ENCODE peak calls at places on chromosomes 3 and 15, in five cellular contexts. L is NCI-H226; V is substantia nigra; N is stimulated activated CD8-positive, alpha-beta memory T cell treated with anti-CD3 and anti-CD28 coated beads, Interleukin-7, amount 100 ng/mL, for 1 hour; R is activated CD4-positive, alpha-beta T cell treated with anti-CD3 and anti-CD28 coated beads, Interleukin-2, amount 50 U/mL, for 48 hours. T is an unnamed sample.

GRCh38 chr3:100425321-100425720 is 24.0 kb downstream of the LNP1 start:
- DNase-seq in V (no peak), R (no peak), N (no peak), L (peak), T (no peak)

GRCh38 chr3:57952651-57953050 is 55.6 kb upstream of the FLNB start:
- DNase-seq in V (no peak), N (no peak), L (no peak), R (no peak), T (no peak)

GRCh38 chr15:90481023-90481422 is 48.7 kb upstream of the CRTC3 start:
- DNase-seq in L (no peak), N (no peak), R (peak), V (no peak), T (no peak)

GRCh38 chr3:156307704-156308103 is 187.3 kb downstream of the KCNAB1 start:
- DNase-seq in N (no peak), R (no peak), L (peak), V (no peak), T (no peak)

GRCh38 chr3:71187715-71188114 is 395.8 kb downstream of the FOXP1 start:
- DNase-seq in V (no peak), R (no peak), L (no peak), N (no peak), T (no peak)

GRCh38 chr3:159882784-159883779 is 105.6 kb upstream of the IL12A start:
- DNase-seq in R (no peak), N (no peak), V (peak), L (no peak), T (no peak)

GRCh38 chr3:122793568-122794416 is at the start of gene HSPBAP1:
- DNase-seq in N (peak), R (peak), L (peak), V (no peak), T (peak)

GRCh38 chr3:184636774-184637316 is 75.0 kb downstream of the MAGEF1 start:
- DNase-seq in N (no peak), V (no peak), R (peak), L (peak), T (no peak)

GRCh38 chr3:156516284-156516683 is 38.6 kb downstream of the SSR3 start:
- DNase-seq in V (no peak), N (no peak), L (no peak), R (no peak), T (no peak)

GRCh38 chr3:156371683-156372082 is 183.2 kb downstream of the SSR3 start:
- DNase-seq in R (no peak), V (no peak), L (no peak), N (no peak), T (no peak)